ENCODE peak calls at places on chromosomes 6 and 20, in seven cellular contexts. One of them, this sample, is unnamed.

GRCh38 chr20:51388227-51388626 is 154.3 kb downstream of the NFATC2 start:
- DNase-seq in nephron progenitor cell: no peak
- DNase-seq in epithelial cell of esophagus: peak; percentile 73
- DNase-seq in mesothelial cell of epicardium: no peak
- DNase-seq in type B pancreatic cell: no peak
- DNase-seq in fibroblast of the aortic adventitia: peak; percentile 20
- DNase-seq in BJ: peak; percentile 23
- DNase-seq in this sample: no peak

GRCh38 chr6:149440735-149441662 is 40.9 kb downstream of the SUMO4 start:
- DNase-seq in epithelial cell of esophagus: no peak
- DNase-seq in mesothelial cell of epicardium: no peak
- DNase-seq in BJ: no peak
- DNase-seq in type B pancreatic cell: no peak
- DNase-seq in nephron progenitor cell: peak; percentile 54
- DNase-seq in fibroblast of the aortic adventitia: no peak
- DNase-seq in this sample: no peak

GRCh38 chr6:41575598-41575997 is 29.4 kb downstream of the FOXP4 start:
- DNase-seq in mesothelial cell of epicardium: no peak
- DNase-seq in nephron progenitor cell: no peak
- DNase-seq in BJ: no peak
- DNase-seq in epithelial cell of esophagus: no peak
- DNase-seq in fibroblast of the aortic adventitia: no peak
- DNase-seq in type B pancreatic cell: no peak
- DNase-seq in this sample: no peak

GRCh38 chr6:85669735-85670194 is 27.1 kb upstream of the SYNCRIP start:
- DNase-seq in fibroblast of the aortic adventitia: no peak
- DNase-seq in nephron progenitor cell: no peak
- DNase-seq in type B pancreatic cell: no peak
- DNase-seq in epithelial cell of esophagus: peak; percentile 87
- DNase-seq in BJ: peak; percentile 29
- DNase-seq in mesothelial cell of epicardium: no peak
- DNase-seq in this sample: peak; percentile 26

GRCh38 chr6:43304882-43305281 is 3.7 kb downstream of the CRIP3 start:
- DNase-seq in nephron progenitor cell: no peak
- DNase-seq in epithelial cell of esophagus: no peak
- DNase-seq in fibroblast of the aortic adventitia: no peak
- DNase-seq in BJ: no peak
- DNase-seq in mesothelial cell of epicardium: no peak
- DNase-seq in type B pancreatic cell: no peak
- DNase-seq in this sample: no peak

GRCh38 chr6:100719883-100720682 is 161.0 kb downstream of the ASCC3 start:
- DNase-seq in BJ: no peak
- DNase-seq in fibroblast of the aortic adventitia: peak; percentile 57
- DNase-seq in nephron progenitor cell: no peak
- DNase-seq in type B pancreatic cell: no peak
- DNase-seq in epithelial cell of esophagus: peak; percentile 42
- DNase-seq in mesothelial cell of epicardium: no peak
- DNase-seq in this sample: no peak

GRCh38 chr6:100446115-100446921 is 18.4 kb downstream of the SIM1 start:
- DNase-seq in type B pancreatic cell: no peak
- DNase-seq in mesothelial cell of epicardium: no peak
- DNase-seq in nephron progenitor cell: no peak
- DNase-seq in BJ: no peak
- DNase-seq in epithelial cell of esophagus: no peak
- DNase-seq in fibroblast of the aortic adventitia: no peak
- DNase-seq in this sample: no peak

GRCh38 chr6:108689279-108690161 is 128.8 kb downstream of the FOXO3 start:
- DNase-seq in type B pancreatic cell: no peak
- DNase-seq in BJ: no peak
- DNase-seq in fibroblast of the aortic adventitia: peak; percentile 88
- DNase-seq in mesothelial cell of epicardium: no peak
- DNase-seq in nephron progenitor cell: no peak
- DNase-seq in epithelial cell of esophagus: peak; percentile 98
- DNase-seq in this sample: no peak

GRCh38 chr20:16474342-16474741 is 98.9 kb downstream of the KIF16B start:
- DNase-seq in epithelial cell of esophagus: no peak
- DNase-seq in mesothelial cell of epicardium: no peak
- DNase-seq in BJ: no peak
- DNase-seq in nephron progenitor cell: no peak
- DNase-seq in type B pancreatic cell: no peak
- DNase-seq in fibroblast of the aortic adventitia: no peak
- DNase-seq in this sample: no peak

GRCh38 chr6:118621799-118622470 is 29.5 kb downstream of the CEP85L start:
- DNase-seq in BJ: no peak
- DNase-seq in type B pancreatic cell: no peak
- DNase-seq in nephron progenitor cell: no peak
- DNase-seq in fibroblast of the aortic adventitia: no peak
- DNase-seq in epithelial cell of esophagus: no peak
- DNase-seq in mesothelial cell of epicardium: no peak
- DNase-seq in this sample: no peak

GRCh38 chr20:34544109-34544793 is 14.3 kb upstream of the MAP1LC3A start:
- DNase-seq in type B pancreatic cell: no peak
- DNase-seq in fibroblast of the aortic adventitia: no peak
- DNase-seq in epithelial cell of esophagus: no peak
- DNase-seq in mesothelial cell of epicardium: no peak
- DNase-seq in nephron progenitor cell: no peak
- DNase-seq in BJ: no peak
- DNase-seq in this sample: no peak

GRCh38 chr6:157980288-157981131 is 1.2 kb upstream of the SYNJ2 start:
- DNase-seq in type B pancreatic cell: no peak
- DNase-seq in BJ: no peak
- DNase-seq in mesothelial cell of epicardium: no peak
- DNase-seq in nephron progenitor cell: no peak
- DNase-seq in fibroblast of the aortic adventitia: no peak
- DNase-seq in epithelial cell of esophagus: no peak
- DNase-seq in this sample: no peak

GRCh38 chr6:80211295-80211694 is 104.8 kb downstream of the BCKDHB start:
- DNase-seq in fibroblast of the aortic adventitia: peak; percentile 13
- DNase-seq in mesothelial cell of epicardium: no peak
- DNase-seq in BJ: no peak
- DNase-seq in type B pancreatic cell: no peak
- DNase-seq in epithelial cell of esophagus: peak; percentile 21
- DNase-seq in nephron progenitor cell: no peak
- DNase-seq in this sample: no peak

GRCh38 chr6:15506066-15506465 is 156.8 kb downstream of the DTNBP1 start:
- DNase-seq in fibroblast of the aortic adventitia: no peak
- DNase-seq in nephron progenitor cell: no peak
- DNase-seq in epithelial cell of esophagus: no peak
- DNase-seq in type B pancreatic cell: no peak
- DNase-seq in BJ: no peak
- DNase-seq in mesothelial cell of epicardium: no peak
- DNase-seq in this sample: no peak

GRCh38 chr20:25624500-25624939 is 706 bp upstream of the NANP start:
- DNase-seq in nephron progenitor cell: no peak
- DNase-seq in epithelial cell of esophagus: no peak
- DNase-seq in type B pancreatic cell: no peak
- DNase-seq in fibroblast of the aortic adventitia: no peak
- DNase-seq in BJ: no peak
- DNase-seq in mesothelial cell of epicardium: no peak
- DNase-seq in this sample: no peak

GRCh38 chr6:43250992-43251373 is 7.7 kb downstream of the TTBK1 start:
- DNase-seq in fibroblast of the aortic adventitia: no peak
- DNase-seq in nephron progenitor cell: no peak
- DNase-seq in type B pancreatic cell: no peak
- DNase-seq in mesothelial cell of epicardium: no peak
- DNase-seq in BJ: no peak
- DNase-seq in epithelial cell of esophagus: peak; percentile 32
- DNase-seq in this sample: no peak

GRCh38 chr6:156686429-156686939 is 90.7 kb upstream of the ARID1B start:
- DNase-seq in mesothelial cell of epicardium: no peak
- DNase-seq in BJ: no peak
- DNase-seq in nephron progenitor cell: peak; percentile 43
- DNase-seq in type B pancreatic cell: no peak
- DNase-seq in fibroblast of the aortic adventitia: peak; percentile 73
- DNase-seq in epithelial cell of esophagus: peak; percentile 58
- DNase-seq in this sample: no peak

GRCh38 chr20:22909436-22909835 is 125.7 kb upstream of the SSTR4 start:
- DNase-seq in nephron progenitor cell: no peak
- DNase-seq in type B pancreatic cell: no peak
- DNase-seq in fibroblast of the aortic adventitia: no peak
- DNase-seq in epithelial cell of esophagus: no peak
- DNase-seq in mesothelial cell of epicardium: no peak
- DNase-seq in BJ: no peak
- DNase-seq in this sample: no peak

GRCh38 chr6:108644252-108644651 is 83.5 kb downstream of the FOXO3 start:
- DNase-seq in fibroblast of the aortic adventitia: no peak
- DNase-seq in BJ: no peak
- DNase-seq in mesothelial cell of epicardium: no peak
- DNase-seq in epithelial cell of esophagus: no peak
- DNase-seq in nephron progenitor cell: no peak
- DNase-seq in type B pancreatic cell: no peak
- DNase-seq in this sample: no peak

GRCh38 chr6:148109732-148110131 is 232.9 kb upstream of the SASH1 start:
- DNase-seq in nephron progenitor cell: no peak
- DNase-seq in epithelial cell of esophagus: peak; percentile 34
- DNase-seq in mesothelial cell of epicardium: no peak
- DNase-seq in type B pancreatic cell: no peak
- DNase-seq in BJ: no peak
- DNase-seq in fibroblast of the aortic adventitia: no peak
- DNase-seq in this sample: no peak

GRCh38 chr6:20366082-20366834 is 35.4 kb upstream of the E2F3 start:
- DNase-seq in fibroblast of the aortic adventitia: no peak
- DNase-seq in mesothelial cell of epicardium: no peak
- DNase-seq in epithelial cell of esophagus: peak; percentile 68
- DNase-seq in BJ: no peak
- DNase-seq in type B pancreatic cell: no peak
- DNase-seq in nephron progenitor cell: no peak
- DNase-seq in this sample: peak; percentile 18

GRCh38 chr20:32945710-32946221 is 58.5 kb downstream of the SUN5 start:
- DNase-seq in BJ: no peak
- DNase-seq in mesothelial cell of epicardium: no peak
- DNase-seq in type B pancreatic cell: no peak
- DNase-seq in fibroblast of the aortic adventitia: peak; percentile 38
- DNase-seq in epithelial cell of esophagus: peak; percentile 41
- DNase-seq in nephron progenitor cell: no peak
- DNase-seq in this sample: no peak

GRCh38 chr20:57069442-57069841 is 197.0 kb downstream of the BMP7 start:
- DNase-seq in nephron progenitor cell: no peak
- DNase-seq in BJ: no peak
- DNase-seq in type B pancreatic cell: no peak
- DNase-seq in mesothelial cell of epicardium: no peak
- DNase-seq in fibroblast of the aortic adventitia: no peak
- DNase-seq in epithelial cell of esophagus: no peak
- DNase-seq in this sample: no peak

GRCh38 chr20:33667245-33668086 is 723 bp downstream of the ACTL10 start:
- DNase-seq in fibroblast of the aortic adventitia: peak; percentile 74
- DNase-seq in type B pancreatic cell: peak; percentile 80
- DNase-seq in mesothelial cell of epicardium: peak; percentile 75
- DNase-seq in nephron progenitor cell: peak; percentile 31
- DNase-seq in BJ: no peak
- DNase-seq in epithelial cell of esophagus: peak; percentile 78
- DNase-seq in this sample: peak; percentile 80

GRCh38 chr20:64080013-64080812 is at the start of gene OPRL1:
- DNase-seq in type B pancreatic cell: no peak
- DNase-seq in BJ: no peak
- DNase-seq in mesothelial cell of epicardium: no peak
- DNase-seq in fibroblast of the aortic adventitia: no peak
- DNase-seq in epithelial cell of esophagus: no peak
- DNase-seq in nephron progenitor cell: no peak
- DNase-seq in this sample: peak; percentile 48

DNA sequence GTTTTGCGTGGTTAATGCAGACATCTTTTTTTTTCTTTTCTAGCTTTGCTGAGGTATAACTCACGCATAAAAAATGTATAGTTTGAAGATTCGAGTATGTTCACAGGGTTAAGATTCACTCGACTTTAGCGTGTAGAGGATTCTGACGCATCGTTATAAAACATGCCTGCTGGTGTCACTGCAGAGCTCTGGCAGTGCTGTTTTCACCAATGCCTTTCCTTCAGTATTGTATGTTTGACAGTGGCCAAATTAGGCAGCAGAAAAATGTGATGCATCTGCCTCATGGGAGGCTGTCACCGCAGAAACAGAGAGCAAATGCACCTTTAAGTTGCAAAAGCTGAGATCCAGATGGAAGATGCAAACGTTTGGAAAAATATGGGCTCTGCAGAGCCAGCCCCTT is 18.0 kb upstream of the SIRPB2 start:
- DNase-seq in type B pancreatic cell: no peak
- DNase-seq in epithelial cell of esophagus: peak; percentile 50
- DNase-seq in mesothelial cell of epicardium: no peak
- DNase-seq in nephron progenitor cell: no peak
- DNase-seq in fibroblast of the aortic adventitia: peak; percentile 52
- DNase-seq in BJ: no peak
- DNase-seq in this sample: no peak
- TF ChIP-seq CTCF in type B pancreatic cell: peak; percentile 42
- TF ChIP-seq CTCF in epithelial cell of esophagus: peak; percentile 70
- TF ChIP-seq CTCF in mesothelial cell of epicardium: no peak
- TF ChIP-seq CTCF in nephron progenitor cell: peak; percentile 10
- TF ChIP-seq CTCF in fibroblast of the aortic adventitia: peak; percentile 61
- TF ChIP-seq CTCF in BJ: peak; percentile 41
- TF ChIP-seq CTCF in this sample: peak; percentile 12

GRCh38 chr6:165854863-165855593 is 192.0 kb upstream of the PDE10A start:
- DNase-seq in epithelial cell of esophagus: no peak
- DNase-seq in fibroblast of the aortic adventitia: no peak
- DNase-seq in BJ: no peak
- DNase-seq in nephron progenitor cell: no peak
- DNase-seq in type B pancreatic cell: no peak
- DNase-seq in mesothelial cell of epicardium: no peak
- DNase-seq in this sample: no peak
- TF ChIP-seq CTCF in epithelial cell of esophagus: no peak
- TF ChIP-seq CTCF in fibroblast of the aortic adventitia: no peak
- TF ChIP-seq CTCF in BJ: no peak
- TF ChIP-seq CTCF in nephron progenitor cell: no peak
- TF ChIP-seq CTCF in type B pancreatic cell: no peak
- TF ChIP-seq CTCF in mesothelial cell of epicardium: no peak
- TF ChIP-seq CTCF in this sample: no peak

DNA sequence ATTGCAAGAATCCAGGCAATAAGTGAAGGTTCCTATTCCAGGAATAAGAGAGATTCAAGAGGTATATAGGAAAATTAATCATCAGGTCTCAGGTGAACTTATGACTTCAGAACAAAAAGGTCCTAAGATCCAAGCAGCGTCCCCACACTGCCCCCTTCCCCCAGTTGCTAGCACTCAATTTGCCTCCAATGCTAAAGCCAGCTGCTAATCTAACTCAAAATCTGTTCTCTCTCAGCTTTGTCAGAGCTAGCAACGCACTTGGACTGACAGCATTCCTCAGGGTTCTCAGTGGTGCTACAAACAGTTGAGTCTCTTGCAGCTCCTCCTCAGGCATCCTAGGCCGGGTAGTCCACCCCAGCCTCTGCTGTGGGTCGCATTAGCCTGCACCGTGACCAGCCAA is 148.3 kb downstream of the RFX6 start:
- DNase-seq in fibroblast of the aortic adventitia: no peak
- DNase-seq in epithelial cell of esophagus: no peak
- DNase-seq in mesothelial cell of epicardium: no peak
- DNase-seq in type B pancreatic cell: no peak
- DNase-seq in nephron progenitor cell: no peak
- DNase-seq in BJ: no peak
- DNase-seq in this sample: no peak
- TF ChIP-seq CTCF in fibroblast of the aortic adventitia: no peak
- TF ChIP-seq CTCF in epithelial cell of esophagus: no peak
- TF ChIP-seq CTCF in mesothelial cell of epicardium: no peak
- TF ChIP-seq CTCF in type B pancreatic cell: no peak
- TF ChIP-seq CTCF in nephron progenitor cell: no peak
- TF ChIP-seq CTCF in BJ: no peak
- TF ChIP-seq CTCF in this sample: no peak

GRCh38 chr20:53869466-53870258 is 200.7 kb downstream of the BCAS1 start:
- DNase-seq in type B pancreatic cell: no peak
- DNase-seq in BJ: no peak
- DNase-seq in fibroblast of the aortic adventitia: peak; percentile 83
- DNase-seq in mesothelial cell of epicardium: peak; percentile 50
- DNase-seq in nephron progenitor cell: peak; percentile 53
- DNase-seq in epithelial cell of esophagus: peak; percentile 89
- DNase-seq in this sample: peak; percentile 41
- TF ChIP-seq CTCF in type B pancreatic cell: peak; percentile 80
- TF ChIP-seq CTCF in BJ: peak; percentile 77
- TF ChIP-seq CTCF in fibroblast of the aortic adventitia: peak; percentile 92
- TF ChIP-seq CTCF in mesothelial cell of epicardium: peak; percentile 48
- TF ChIP-seq CTCF in nephron progenitor cell: peak; percentile 66
- TF ChIP-seq CTCF in epithelial cell of esophagus: peak; percentile 94
- TF ChIP-seq CTCF in this sample: peak; percentile 84

GRCh38 chr6:154661751-154662150 is 71.5 kb upstream of the SCAF8 start:
- DNase-seq in BJ: no peak
- DNase-seq in nephron progenitor cell: no peak
- DNase-seq in type B pancreatic cell: no peak
- DNase-seq in mesothelial cell of epicardium: no peak
- DNase-seq in fibroblast of the aortic adventitia: no peak
- DNase-seq in epithelial cell of esophagus: no peak
- DNase-seq in this sample: no peak
- TF ChIP-seq CTCF in BJ: no peak
- TF ChIP-seq CTCF in nephron progenitor cell: no peak
- TF ChIP-seq CTCF in type B pancreatic cell: no peak
- TF ChIP-seq CTCF in mesothelial cell of epicardium: no peak
- TF ChIP-seq CTCF in fibroblast of the aortic adventitia: no peak
- TF ChIP-seq CTCF in epithelial cell of esophagus: no peak
- TF ChIP-seq CTCF in this sample: no peak